ENCODE peak calls at places on chromosomes 5 and 9, in seven cellular contexts. One of them, this sample, is unnamed.

GRCh38 chr5:106691701-106692100 is 979.0 kb downstream of the EFNA5 start:
- DNase-seq in neuronal stem cell: no peak
- DNase-seq in H1: no peak
- DNase-seq in mesendoderm: no peak
- DNase-seq in IMR-90: no peak
- DNase-seq in mesenchymal stem cell: peak
- DNase-seq in trophoblast cell: no peak
- DNase-seq in this sample: no peak

GRCh38 chr5:36777105-36777757 is 99.3 kb upstream of the NIPBL start:
- DNase-seq in neuronal stem cell: peak
- DNase-seq in H1: peak
- DNase-seq in mesendoderm: peak
- DNase-seq in IMR-90: peak
- DNase-seq in mesenchymal stem cell: peak
- DNase-seq in trophoblast cell: no peak
- DNase-seq in this sample: peak

GRCh38 chr9:105064248-105065118 is 136.5 kb upstream of the ABCA1 start:
- DNase-seq in neuronal stem cell: peak
- DNase-seq in H1: no peak
- DNase-seq in mesendoderm: peak
- DNase-seq in IMR-90: peak
- DNase-seq in mesenchymal stem cell: peak
- DNase-seq in trophoblast cell: peak
- DNase-seq in this sample: peak

GRCh38 chr5:180072556-180072955 is 997 bp upstream of the RNF130 start:
- DNase-seq in neuronal stem cell: no peak
- DNase-seq in H1: no peak
- DNase-seq in mesendoderm: no peak
- DNase-seq in IMR-90: no peak
- DNase-seq in mesenchymal stem cell: no peak
- DNase-seq in trophoblast cell: no peak
- DNase-seq in this sample: no peak

GRCh38 chr5:135033026-135033861 is 784 bp downstream of the PITX1 start:
- DNase-seq in neuronal stem cell: peak
- DNase-seq in H1: no peak
- DNase-seq in mesendoderm: peak
- DNase-seq in IMR-90: peak
- DNase-seq in mesenchymal stem cell: peak
- DNase-seq in trophoblast cell: no peak
- DNase-seq in this sample: peak

GRCh38 chr9:98374385-98375051 is 119.1 kb upstream of the TBC1D2 start:
- DNase-seq in neuronal stem cell: no peak
- DNase-seq in H1: no peak
- DNase-seq in mesendoderm: peak
- DNase-seq in IMR-90: peak
- DNase-seq in mesenchymal stem cell: peak
- DNase-seq in trophoblast cell: peak
- DNase-seq in this sample: no peak

GRCh38 chr9:110101531-110102161 is 106.3 kb downstream of the C9orf152 start:
- DNase-seq in neuronal stem cell: no peak
- DNase-seq in H1: no peak
- DNase-seq in mesendoderm: no peak
- DNase-seq in IMR-90: peak
- DNase-seq in mesenchymal stem cell: peak
- DNase-seq in trophoblast cell: no peak
- DNase-seq in this sample: no peak

GRCh38 chr9:125632321-125633115 is 74.5 kb downstream of the MAPKAP1 start:
- DNase-seq in neuronal stem cell: no peak
- DNase-seq in H1: no peak
- DNase-seq in mesendoderm: no peak
- DNase-seq in IMR-90: peak
- DNase-seq in mesenchymal stem cell: no peak
- DNase-seq in trophoblast cell: no peak
- DNase-seq in this sample: no peak

GRCh38 chr9:129886226-129887174 is 51.2 kb downstream of the USP20 start:
- DNase-seq in neuronal stem cell: no peak
- DNase-seq in H1: no peak
- DNase-seq in mesendoderm: no peak
- DNase-seq in IMR-90: no peak
- DNase-seq in mesenchymal stem cell: no peak
- DNase-seq in trophoblast cell: no peak
- DNase-seq in this sample: peak

GRCh38 chr9:86767373-86767772 is 179.9 kb downstream of the GAS1 start:
- DNase-seq in neuronal stem cell: no peak
- DNase-seq in H1: no peak
- DNase-seq in mesendoderm: no peak
- DNase-seq in IMR-90: no peak
- DNase-seq in mesenchymal stem cell: no peak
- DNase-seq in trophoblast cell: peak
- DNase-seq in this sample: no peak

GRCh38 chr5:922041-922744 is 29.5 kb downstream of the TRIP13 start:
- DNase-seq in neuronal stem cell: no peak
- DNase-seq in H1: no peak
- DNase-seq in mesendoderm: no peak
- DNase-seq in IMR-90: no peak
- DNase-seq in mesenchymal stem cell: no peak
- DNase-seq in trophoblast cell: no peak
- DNase-seq in this sample: no peak

GRCh38 chr5:153985498-153985897 is 53.2 kb downstream of the FAM114A2 start:
- DNase-seq in neuronal stem cell: no peak
- DNase-seq in H1: no peak
- DNase-seq in mesendoderm: no peak
- DNase-seq in IMR-90: no peak
- DNase-seq in mesenchymal stem cell: no peak
- DNase-seq in trophoblast cell: no peak
- DNase-seq in this sample: no peak

GRCh38 chr9:4117835-4118610 is 181.8 kb downstream of the GLIS3 start:
- DNase-seq in neuronal stem cell: no peak
- DNase-seq in H1: peak
- DNase-seq in mesendoderm: peak
- DNase-seq in IMR-90: no peak
- DNase-seq in mesenchymal stem cell: no peak
- DNase-seq in trophoblast cell: no peak
- DNase-seq in this sample: peak

GRCh38 chr5:174083041-174083827 is 37.7 kb downstream of the NSG2 start:
- DNase-seq in neuronal stem cell: no peak
- DNase-seq in H1: no peak
- DNase-seq in mesendoderm: no peak
- DNase-seq in IMR-90: no peak
- DNase-seq in mesenchymal stem cell: no peak
- DNase-seq in trophoblast cell: no peak
- DNase-seq in this sample: no peak

GRCh38 chr5:54194326-54194725 is 116.0 kb downstream of the ARL15 start:
- DNase-seq in neuronal stem cell: no peak
- DNase-seq in H1: no peak
- DNase-seq in mesendoderm: no peak
- DNase-seq in IMR-90: no peak
- DNase-seq in mesenchymal stem cell: no peak
- DNase-seq in trophoblast cell: no peak
- DNase-seq in this sample: no peak

GRCh38 chr9:33463151-33463550 is 10.6 kb downstream of the NOL6 start:
- DNase-seq in neuronal stem cell: no peak
- DNase-seq in H1: no peak
- DNase-seq in mesendoderm: no peak
- DNase-seq in IMR-90: no peak
- DNase-seq in mesenchymal stem cell: no peak
- DNase-seq in trophoblast cell: no peak
- DNase-seq in this sample: no peak

GRCh38 chr9:36166150-36166927 is 2.8 kb upstream of the CCIN start:
- DNase-seq in neuronal stem cell: peak
- DNase-seq in H1: peak
- DNase-seq in mesendoderm: peak
- DNase-seq in IMR-90: peak
- DNase-seq in mesenchymal stem cell: peak
- DNase-seq in trophoblast cell: peak
- DNase-seq in this sample: peak

GRCh38 chr5:132012385-132013005 is 1.0 kb upstream of the ACSL6 start:
- DNase-seq in neuronal stem cell: peak
- DNase-seq in H1: no peak
- DNase-seq in mesendoderm: peak
- DNase-seq in IMR-90: peak
- DNase-seq in mesenchymal stem cell: peak
- DNase-seq in trophoblast cell: peak
- DNase-seq in this sample: peak

GRCh38 chr5:113337515-113338140 is 97.2 kb downstream of the TSSK1B start:
- DNase-seq in neuronal stem cell: no peak
- DNase-seq in H1: no peak
- DNase-seq in mesendoderm: no peak
- DNase-seq in IMR-90: peak
- DNase-seq in mesenchymal stem cell: no peak
- DNase-seq in trophoblast cell: no peak
- DNase-seq in this sample: no peak

GRCh38 chr9:137742698-137743097 is 123.9 kb downstream of the EHMT1 start:
- DNase-seq in neuronal stem cell: no peak
- DNase-seq in H1: no peak
- DNase-seq in mesendoderm: no peak
- DNase-seq in IMR-90: peak
- DNase-seq in mesenchymal stem cell: no peak
- DNase-seq in trophoblast cell: no peak
- DNase-seq in this sample: no peak

GRCh38 chr5:66958984-66959641 is 237.5 kb downstream of the CD180 start:
- DNase-seq in neuronal stem cell: no peak
- DNase-seq in H1: no peak
- DNase-seq in mesendoderm: peak
- DNase-seq in IMR-90: peak
- DNase-seq in mesenchymal stem cell: peak
- DNase-seq in trophoblast cell: peak
- DNase-seq in this sample: peak

GRCh38 chr5:13946111-13946510 is 1.6 kb upstream of the DNAH5 start:
- DNase-seq in neuronal stem cell: no peak
- DNase-seq in H1: no peak
- DNase-seq in mesendoderm: peak
- DNase-seq in IMR-90: peak
- DNase-seq in mesenchymal stem cell: no peak
- DNase-seq in trophoblast cell: peak
- DNase-seq in this sample: no peak

GRCh38 chr9:23542438-23542837 is 283.6 kb downstream of the ELAVL2 start:
- DNase-seq in neuronal stem cell: no peak
- DNase-seq in H1: no peak
- DNase-seq in mesendoderm: no peak
- DNase-seq in IMR-90: no peak
- DNase-seq in mesenchymal stem cell: no peak
- DNase-seq in trophoblast cell: no peak
- DNase-seq in this sample: no peak

GRCh38 chr5:96037128-96037527 is 75.5 kb upstream of the ELL2 start:
- DNase-seq in neuronal stem cell: no peak
- DNase-seq in H1: no peak
- DNase-seq in mesendoderm: no peak
- DNase-seq in IMR-90: peak
- DNase-seq in mesenchymal stem cell: no peak
- DNase-seq in trophoblast cell: no peak
- DNase-seq in this sample: no peak

GRCh38 chr5:164637931-164638521 is 1132.6 kb downstream of the MAT2B start:
- DNase-seq in neuronal stem cell: no peak
- DNase-seq in H1: no peak
- DNase-seq in mesendoderm: no peak
- DNase-seq in IMR-90: no peak
- DNase-seq in mesenchymal stem cell: no peak
- DNase-seq in trophoblast cell: no peak
- DNase-seq in this sample: no peak

DNA sequence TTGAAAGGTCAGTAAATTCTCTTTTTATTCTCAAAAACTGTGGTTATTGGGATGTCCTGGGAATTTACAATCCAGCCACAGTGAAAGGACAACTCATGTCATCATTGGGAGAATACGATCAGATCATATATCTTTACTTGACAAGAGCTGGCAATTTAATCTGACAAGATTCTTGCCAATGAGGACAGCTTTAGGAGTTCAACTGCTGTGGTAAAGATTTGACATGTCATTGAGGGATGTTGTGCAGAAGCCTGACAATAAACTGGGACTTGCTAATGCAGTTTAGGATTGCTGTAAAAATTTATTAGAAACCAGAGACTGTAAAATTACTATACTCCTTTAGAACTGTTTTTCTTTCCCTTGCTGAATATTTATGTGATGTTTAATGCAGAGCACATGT is 1131.0 kb downstream of the MAT2B start:
- DNase-seq in neuronal stem cell: no peak
- DNase-seq in H1: no peak
- DNase-seq in mesendoderm: no peak
- DNase-seq in IMR-90: no peak
- DNase-seq in mesenchymal stem cell: no peak
- DNase-seq in trophoblast cell: no peak
- DNase-seq in this sample: no peak
- H3K4ac ChIP-seq in neuronal stem cell: no peak
- H3K4ac ChIP-seq in H1: no peak
- H3K4ac ChIP-seq in mesendoderm: no peak
- H3K4ac ChIP-seq in IMR-90: no peak
- H3K4ac ChIP-seq in mesenchymal stem cell: no peak
- H3K4ac ChIP-seq in trophoblast cell: no peak
- H3K4ac ChIP-seq in this sample: no peak

GRCh38 chr5:172423379-172424110 is 30.8 kb downstream of the SH3PXD2B start:
- DNase-seq in neuronal stem cell: no peak
- DNase-seq in H1: no peak
- DNase-seq in mesendoderm: no peak
- DNase-seq in IMR-90: no peak
- DNase-seq in mesenchymal stem cell: no peak
- DNase-seq in trophoblast cell: no peak
- DNase-seq in this sample: no peak
- H3K4ac ChIP-seq in neuronal stem cell: no peak
- H3K4ac ChIP-seq in H1: no peak
- H3K4ac ChIP-seq in mesendoderm: no peak
- H3K4ac ChIP-seq in IMR-90: no peak
- H3K4ac ChIP-seq in mesenchymal stem cell: no peak
- H3K4ac ChIP-seq in trophoblast cell: no peak
- H3K4ac ChIP-seq in this sample: no peak

GRCh38 chr9:121852241-121852640 is 200.8 kb downstream of the DAB2IP start:
- DNase-seq in neuronal stem cell: no peak
- DNase-seq in H1: no peak
- DNase-seq in mesendoderm: no peak
- DNase-seq in IMR-90: no peak
- DNase-seq in mesenchymal stem cell: no peak
- DNase-seq in trophoblast cell: no peak
- DNase-seq in this sample: no peak
- H3K4ac ChIP-seq in neuronal stem cell: no peak
- H3K4ac ChIP-seq in H1: no peak
- H3K4ac ChIP-seq in mesendoderm: no peak
- H3K4ac ChIP-seq in IMR-90: no peak
- H3K4ac ChIP-seq in mesenchymal stem cell: no peak
- H3K4ac ChIP-seq in trophoblast cell: no peak
- H3K4ac ChIP-seq in this sample: no peak

GRCh38 chr5:158856794-158857193 is 242.9 kb downstream of the EBF1 start:
- DNase-seq in neuronal stem cell: no peak
- DNase-seq in H1: no peak
- DNase-seq in mesendoderm: no peak
- DNase-seq in IMR-90: no peak
- DNase-seq in mesenchymal stem cell: no peak
- DNase-seq in trophoblast cell: no peak
- DNase-seq in this sample: no peak

GRCh38 chr5:158860706-158861105 is 239.0 kb downstream of the EBF1 start:
- DNase-seq in neuronal stem cell: no peak
- DNase-seq in H1: no peak
- DNase-seq in mesendoderm: no peak
- DNase-seq in IMR-90: no peak
- DNase-seq in mesenchymal stem cell: no peak
- DNase-seq in trophoblast cell: no peak
- DNase-seq in this sample: no peak

GRCh38 chr5:158858011-158858410 is 241.7 kb downstream of the EBF1 start:
- DNase-seq in neuronal stem cell: no peak
- DNase-seq in H1: no peak
- DNase-seq in mesendoderm: peak
- DNase-seq in IMR-90: no peak
- DNase-seq in mesenchymal stem cell: no peak
- DNase-seq in trophoblast cell: no peak
- DNase-seq in this sample: no peak

GRCh38 chr5:158857376-158857775 is 242.3 kb downstream of the EBF1 start:
- DNase-seq in neuronal stem cell: no peak
- DNase-seq in H1: no peak
- DNase-seq in mesendoderm: no peak
- DNase-seq in IMR-90: no peak
- DNase-seq in mesenchymal stem cell: no peak
- DNase-seq in trophoblast cell: no peak
- DNase-seq in this sample: no peak

GRCh38 chr5:158858746-158859145 is 241.0 kb downstream of the EBF1 start:
- DNase-seq in neuronal stem cell: no peak
- DNase-seq in H1: no peak
- DNase-seq in mesendoderm: no peak
- DNase-seq in IMR-90: no peak
- DNase-seq in mesenchymal stem cell: no peak
- DNase-seq in trophoblast cell: no peak
- DNase-seq in this sample: no peak
- H3K4ac ChIP-seq in neuronal stem cell: no peak
- H3K4ac ChIP-seq in H1: no peak
- H3K4ac ChIP-seq in mesendoderm: no peak
- H3K4ac ChIP-seq in IMR-90: no peak
- H3K4ac ChIP-seq in mesenchymal stem cell: no peak
- H3K4ac ChIP-seq in trophoblast cell: no peak
- H3K4ac ChIP-seq in this sample: no peak